ENCODE peak calls at places on chromosomes 13 and 19, in six cellular contexts. F, H, K, Z, N and I are unnamed samples.

GRCh38 chr13:109631069-109631468 is 155.3 kb downstream of the IRS2 start:
- DNase-seq in N (no peak), Z (no peak), F (no peak), K (no peak), H (no peak), I (no peak)

GRCh38 chr19:48887861-48888612 is 10.5 kb downstream of the TULP2 start:
- DNase-seq in H (no peak), K (no peak), Z (no peak), F (peak), N (no peak), I (no peak)

GRCh38 chr19:1105217-1105872 is 1.6 kb downstream of the GPX4 start:
- DNase-seq in N (no peak), K (no peak), F (no peak), H (peak), Z (no peak), I (peak)

GRCh38 chr19:40604647-40605200 is 3.6 kb downstream of the LTBP4 start:
- DNase-seq in H (no peak), K (peak), N (no peak), F (no peak), Z (no peak), I (peak)

GRCh38 chr19:48121909-48122371 is 11.3 kb upstream of the PLA2G4C start:
- DNase-seq in K (no peak), Z (no peak), H (no peak), F (no peak), N (no peak), I (no peak)

GRCh38 chr13:52067237-52067636 is 42.7 kb downstream of the UTP14C start:
- DNase-seq in F (no peak), H (no peak), K (no peak), N (no peak), Z (no peak), I (no peak)

GRCh38 chr13:100738176-100738855 is 63.7 kb upstream of the TMTC4 start:
- DNase-seq in F (no peak), K (no peak), N (no peak), H (no peak), Z (no peak), I (no peak)

GRCh38 chr19:45947926-45948325 is 25.7 kb downstream of the NOVA2 start:
- DNase-seq in F (no peak), H (no peak), K (no peak), N (no peak), Z (peak), I (no peak)

GRCh38 chr13:110410906-110411305 is 103.8 kb downstream of the COL4A2 start:
- DNase-seq in N (no peak), K (no peak), F (no peak), Z (no peak), H (no peak), I (no peak)

GRCh38 chr13:95784891-95785290 is 108.0 kb downstream of the DNAJC3 start:
- DNase-seq in N (no peak), K (no peak), Z (no peak), F (no peak), H (no peak), I (no peak)